ENCODE peak calls at places on chromosomes 4 and X, in six cellular contexts. N, M, X, Z, J and H are unnamed samples. For H3K79me2, the result is how much of the 10 kb centered on the place peaks cover.

GRCh38 chrX:105706041-105706440 is 116.3 kb upstream of the NRK start:
- DNase-seq in N (no peak), M (no peak), X (no peak), Z (no peak), J (no peak), H (no peak)

GRCh38 chrX:135543924-135544323 is 23.5 kb downstream of the INTS6L start:
- DNase-seq in N (peak), M (no peak), X (no peak), Z (peak), J (peak), H (no peak)

GRCh38 chr4:128163177-128164117 is 102.3 kb downstream of the LARP1B start:
- DNase-seq in N (no peak), M (peak), X (peak), Z (peak), J (no peak), H (no peak)

GRCh38 chrX:22742174-22742573 is 257.6 kb upstream of the DDX53 start:
- DNase-seq in N (no peak), M (no peak), X (peak), Z (no peak), J (no peak), H (no peak)

GRCh38 chr4:184309241-184310170 is 91.8 kb upstream of the ENPP6 start:
- DNase-seq in N (no peak), M (no peak), X (no peak), Z (no peak), J (no peak), H (no peak)

GRCh38 chr4:118776166-118776954 is 59.6 kb downstream of the SEC24D start:
- DNase-seq in N (no peak), M (no peak), X (peak), Z (no peak), J (no peak), H (no peak)

GRCh38 chr4:16745009-16745408 is 153.4 kb downstream of the LDB2 start:
- DNase-seq in N (peak), M (no peak), X (peak), Z (no peak), J (no peak), H (no peak)

GRCh38 chrX:55777596-55777995 is 60.0 kb downstream of the RRAGB start:
- DNase-seq in N (no peak), M (no peak), X (no peak), Z (no peak), J (no peak), H (no peak)

GRCh38 chrX:150763303-150763797 is 70.2 kb downstream of the MTMR1 start:
- DNase-seq in N (no peak), M (no peak), X (no peak), Z (no peak), J (no peak), H (no peak)

GRCh38 chrX:85084770-85085393 is 81.2 kb downstream of the APOOL start:
- DNase-seq in N (peak), M (peak), X (peak), Z (peak), J (peak), H (no peak)

GRCh38 chrX:41386222-41386990 is 52.4 kb downstream of the DDX3X start:
- DNase-seq in N (no peak), M (no peak), X (peak), Z (peak), J (no peak), H (no peak)

GRCh38 chrX:108584617-108585211 is 145.1 kb downstream of the COL4A5 start:
- DNase-seq in N (peak), M (peak), X (no peak), Z (peak), J (peak), H (no peak)

GRCh38 chr4:104099141-104099540 is 379.4 kb upstream of the TACR3 start:
- DNase-seq in N (no peak), M (no peak), X (no peak), Z (peak), J (no peak), H (no peak)

GRCh38 chr4:174122705-174123104 is 160.8 kb downstream of the FBXO8 start:
- DNase-seq in N (no peak), M (no peak), X (no peak), Z (no peak), J (no peak), H (no peak)

GRCh38 chr4:82721819-82722423 is 76.7 kb downstream of the SCD5 start:
- DNase-seq in N (peak), M (peak), X (peak), Z (no peak), J (peak), H (no peak)

GRCh38 chr4:102263024-102263787 is 82.1 kb downstream of the SLC39A8 start:
- DNase-seq in N (peak), M (peak), X (peak), Z (peak), J (peak), H (peak)

GRCh38 chr4:61376301-61376700 is 176.2 kb downstream of the ADGRL3 start:
- DNase-seq in N (no peak), M (no peak), X (no peak), Z (no peak), J (no peak), H (no peak)

GRCh38 chr4:72876946-72877345 is 192.6 kb downstream of the COX18 start:
- DNase-seq in N (no peak), M (no peak), X (no peak), Z (no peak), J (no peak), H (no peak)

GRCh38 chrX:19814240-19814639 is 73.2 kb downstream of the SH3KBP1 start:
- DNase-seq in N (no peak), M (no peak), X (no peak), Z (peak), J (peak), H (no peak)

GRCh38 chrX:11555759-11556158 is 110.0 kb downstream of the ARHGAP6 start:
- DNase-seq in N (no peak), M (no peak), X (no peak), Z (no peak), J (no peak), H (no peak)

GRCh38 chrX:13001097-13001496 is 26.2 kb downstream of the TMSB4X start:
- DNase-seq in N (no peak), M (no peak), X (no peak), Z (no peak), J (no peak), H (no peak)

GRCh38 chr4:25500626-25501318 is 123.7 kb downstream of the ANAPC4 start:
- DNase-seq in N (peak), M (no peak), X (no peak), Z (no peak), J (peak), H (no peak)

GRCh38 chrX:98931194-98931593 is 1478.9 kb downstream of the PCDH19 start:
- DNase-seq in N (no peak), M (no peak), X (no peak), Z (no peak), J (no peak), H (no peak)

GRCh38 chrX:100316987-100317386 is 93.1 kb downstream of the PCDH19 start:
- DNase-seq in N (no peak), M (no peak), X (peak), Z (no peak), J (no peak), H (no peak)

GRCh38 chrX:85017721-85018120 is 14.0 kb downstream of the APOOL start:
- DNase-seq in N (no peak), M (no peak), X (peak), Z (no peak), J (no peak), H (no peak)

GRCh38 chr4:114597410-114598115 is 1.0 kb upstream of the UGT8 start:
- DNase-seq in N (peak), M (no peak), X (no peak), Z (peak), J (no peak), H (no peak)
- H3K4me3 ChIP-seq in N (peak), M (peak), X (no peak), Z (peak), J (peak), H (no peak)

DNA sequence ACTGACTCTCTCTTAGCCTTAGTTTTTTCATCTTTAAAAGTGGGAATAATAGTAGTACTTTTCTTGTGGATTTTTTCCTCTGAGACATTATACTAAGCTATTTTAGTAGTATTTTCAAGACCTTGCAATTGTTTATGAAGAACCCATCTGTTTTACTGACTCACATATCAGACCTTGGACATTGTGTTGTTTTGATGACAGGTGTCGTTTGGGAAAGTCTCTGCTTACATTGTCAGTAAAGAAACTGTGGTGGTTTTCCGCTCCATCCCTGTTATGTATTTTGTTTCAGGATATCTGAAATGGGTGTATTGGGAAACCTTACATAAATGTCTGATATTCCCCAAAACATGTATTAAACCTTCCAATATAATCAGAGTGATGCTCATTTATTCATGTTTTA is 92.2 kb downstream of the STIM2 start:
- DNase-seq in N (no peak), M (no peak), X (no peak), Z (no peak), J (no peak), H (no peak)
- H3K79me2 ChIP-seq in N (under half), M (under half), X (under half), Z (under half), J (half or more), H (under half)

GRCh38 chrX:28981952-28982351 is 394.7 kb downstream of the IL1RAPL1 start:
- DNase-seq in N (no peak), M (no peak), X (no peak), Z (no peak), J (no peak), H (no peak)

DNA sequence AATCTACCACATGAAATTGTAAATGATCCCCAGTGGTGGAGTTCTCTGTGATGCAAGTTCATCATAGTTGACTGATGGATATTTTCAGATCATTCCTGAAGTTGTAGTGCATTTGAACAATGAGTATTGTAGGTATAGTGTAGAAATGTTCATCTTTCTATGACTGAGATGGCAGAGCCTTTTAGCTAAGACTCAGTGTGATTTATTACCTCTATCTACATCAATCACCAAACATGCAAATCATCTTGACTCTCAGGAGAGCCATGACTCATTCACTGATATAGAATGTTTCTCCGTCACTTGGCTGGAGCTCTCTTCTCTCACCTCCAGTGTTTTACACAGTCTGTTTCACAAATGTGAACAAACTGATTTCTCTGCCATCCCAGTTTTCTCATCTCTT is 392.6 kb downstream of the IL1RAPL1 start:
- DNase-seq in N (no peak), M (peak), X (peak), Z (no peak), J (no peak), H (no peak)
- H3K4me3 ChIP-seq in N (no peak), M (no peak), X (no peak), Z (no peak), J (no peak), H (no peak)

DNA sequence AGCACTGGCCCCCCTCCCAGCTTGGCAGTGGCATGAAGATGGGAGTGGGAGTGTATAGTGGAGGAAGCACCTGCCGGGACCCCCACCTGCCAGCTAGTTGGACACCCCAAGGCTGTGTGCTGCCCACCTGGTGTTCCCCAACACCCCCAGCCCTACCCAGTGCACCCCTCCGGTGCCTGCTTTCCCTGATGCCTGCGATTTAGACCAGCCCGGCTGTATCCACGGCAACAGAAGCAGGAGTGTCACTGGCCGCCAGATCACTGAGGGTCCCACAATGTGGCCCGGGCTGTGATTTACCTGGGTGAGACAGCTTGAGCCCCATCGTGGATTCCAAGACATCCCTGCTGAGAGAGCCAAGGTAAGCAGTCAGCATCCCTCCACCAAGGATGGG is 533 bp downstream of the GPR173 start:
- DNase-seq in N (peak), M (no peak), X (no peak), Z (peak), J (no peak), H (no peak)
- H3K79me2 ChIP-seq in N (under half), M (under half), X (half or more), Z (under half), J (under half), H (under half)

GRCh38 chr4:133839326-133839725 is 362.3 kb downstream of the PABPC4L start:
- DNase-seq in N (no peak), M (no peak), X (no peak), Z (peak), J (no peak), H (no peak)
- H3K4me3 ChIP-seq in N (no peak), M (no peak), X (no peak), Z (no peak), J (no peak), H (no peak)

DNA sequence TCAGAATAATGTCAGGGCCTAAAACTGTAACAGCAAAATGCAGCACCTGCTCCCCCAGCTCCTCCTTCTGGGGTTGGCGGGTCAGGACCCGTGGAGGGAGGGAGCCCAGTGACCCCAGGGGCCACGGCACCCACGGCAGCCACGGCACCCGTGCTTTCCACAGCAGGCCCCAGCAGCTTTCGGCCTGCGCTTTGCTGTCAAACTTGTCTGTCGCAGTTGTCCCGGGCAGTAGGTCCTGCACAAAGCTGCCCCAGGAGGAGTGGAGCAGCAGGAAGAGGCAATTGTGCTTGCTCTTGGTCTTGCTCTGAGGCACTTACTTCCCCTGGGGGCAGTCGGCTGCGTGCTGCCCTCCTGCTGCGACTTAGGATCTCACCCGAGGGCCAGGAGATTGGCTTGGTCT is 183.6 kb downstream of the AFAP1 start:
- DNase-seq in N (no peak), M (no peak), X (no peak), Z (no peak), J (no peak), H (no peak)
- H3K79me2 ChIP-seq in N (under half), M (under half), X (under half), Z (under half), J (under half), H (under half)

DNA sequence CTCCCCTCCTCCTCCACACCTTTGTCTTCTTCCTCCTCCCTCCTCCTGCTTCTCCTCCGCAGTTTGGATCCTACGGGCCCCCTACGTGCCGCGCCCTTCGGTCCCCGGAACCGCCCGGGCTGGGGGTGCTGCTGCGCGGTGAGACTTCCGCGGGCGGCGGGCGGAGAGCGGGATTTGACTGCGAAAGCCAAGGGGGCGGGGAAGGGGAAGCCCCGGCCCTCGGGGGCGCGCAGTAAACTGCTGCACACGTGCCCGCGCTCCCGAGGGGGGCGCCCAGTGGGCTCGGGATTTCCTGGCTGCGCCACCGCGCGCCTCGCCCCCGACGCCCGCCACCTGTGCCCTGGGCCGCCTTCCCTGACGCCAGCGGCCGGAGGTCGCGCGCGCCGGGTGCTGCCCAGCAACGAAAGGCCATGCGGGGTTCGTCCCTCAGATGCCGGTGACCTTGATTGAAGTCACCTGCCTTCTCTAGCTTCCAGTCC is 3.3 kb upstream of the NKX3-2 start:
- DNase-seq in N (peak), M (peak), X (no peak), Z (peak), J (peak), H (no peak)
- H3K4me3 ChIP-seq in N (peak), M (peak), X (peak), Z (peak), J (peak), H (peak)